ENCODE peak calls at places on chromosome 12, in nine cellular contexts. K, D, V, E, N, X, M, Y and P are unnamed samples. For H3K9me3, the result is how much of the 10 kb centered on the place peaks cover.

GRCh38 chr12:102652645-102653313 is 172.4 kb upstream of the IGF1 start:
- DNase-seq in M (no peak), X (no peak), V (no peak), D (no peak), Y (no peak), K (no peak), E (no peak), N (no peak), P (no peak)

GRCh38 chr12:68612245-68612644 is 1.5 kb downstream of the RAP1B start:
- DNase-seq in K (no peak), X (no peak), D (no peak), E (no peak), N (no peak), V (no peak), Y (no peak), M (no peak), P (no peak)

GRCh38 chr12:105834496-105834895 is 304.3 kb downstream of the NUAK1 start:
- DNase-seq in E (no peak), M (no peak), K (no peak), V (no peak), D (no peak), X (no peak), N (no peak), Y (no peak), P (no peak)

GRCh38 chr12:40202095-40203059 is 22.4 kb upstream of the LRRK2 start:
- DNase-seq in X (no peak), K (no peak), V (no peak), M (no peak), N (no peak), E (no peak), D (no peak), Y (no peak), P (no peak)

GRCh38 chr12:9039397-9039977 is 50.1 kb downstream of the KLRG1 start:
- DNase-seq in X (no peak), E (no peak), N (no peak), V (peak), Y (no peak), D (peak), M (no peak), K (no peak), P (no peak)

GRCh38 chr12:29207120-29207519 is 58.0 kb downstream of the FAR2 start:
- DNase-seq in X (no peak), K (no peak), M (no peak), E (no peak), Y (no peak), D (no peak), N (no peak), V (peak), P (no peak)

GRCh38 chr12:57055834-57056233 is 5.9 kb upstream of the MYO1A start:
- DNase-seq in E (no peak), Y (no peak), M (no peak), V (no peak), D (no peak), K (no peak), N (no peak), X (no peak), P (no peak)

GRCh38 chr12:111107392-111108178 is 187.2 kb upstream of the MYL2 start:
- DNase-seq in D (no peak), X (no peak), V (no peak), E (no peak), N (no peak), M (no peak), Y (no peak), K (no peak), P (no peak)

GRCh38 chr12:26748412-26748740 is 84.6 kb downstream of the ITPR2 start:
- DNase-seq in M (no peak), Y (no peak), V (no peak), D (no peak), E (no peak), X (no peak), K (no peak), N (no peak), P (no peak)

GRCh38 chr12:115895247-115895646 is 382.2 kb downstream of the MED13L start:
- DNase-seq in V (no peak), E (no peak), K (no peak), M (no peak), X (no peak), Y (no peak), N (no peak), D (no peak), P (no peak)

GRCh38 chr12:123264642-123265041 is 7.0 kb downstream of the CDK2AP1 start:
- DNase-seq in D (no peak), Y (no peak), E (no peak), M (peak), V (no peak), N (no peak), X (no peak), K (no peak), P (no peak)

GRCh38 chr12:42222724-42223123 is 15.3 kb downstream of the YAF2 start:
- DNase-seq in D (no peak), V (no peak), X (no peak), N (no peak), K (no peak), E (no peak), M (no peak), Y (no peak), P (no peak)

GRCh38 chr12:96365604-96366230 is 34.5 kb downstream of the CDK17 start:
- DNase-seq in K (no peak), M (no peak), X (no peak), E (no peak), D (no peak), N (no peak), V (no peak), Y (no peak), P (no peak)

GRCh38 chr12:68233498-68233897 is 7.9 kb upstream of the IL26 start:
- DNase-seq in K (no peak), D (no peak), V (no peak), E (no peak), Y (no peak), N (no peak), M (no peak), X (no peak), P (no peak)

GRCh38 chr12:58547217-58547616 is 373.1 kb downstream of the LRIG3 start:
- DNase-seq in X (no peak), D (no peak), V (no peak), Y (no peak), K (no peak), N (no peak), M (no peak), E (no peak), P (no peak)

GRCh38 chr12:20028033-20028432 is 340.3 kb upstream of the PDE3A start:
- DNase-seq in Y (no peak), X (no peak), V (no peak), K (no peak), D (no peak), M (no peak), E (no peak), N (no peak), P (no peak)

GRCh38 chr12:90004319-90005074 is 295.9 kb upstream of the ATP2B1 start:
- DNase-seq in M (no peak), N (no peak), K (no peak), E (no peak), D (no peak), V (no peak), Y (no peak), X (no peak), P (no peak)

GRCh38 chr12:88562151-88562550 is 18.1 kb downstream of the KITLG start:
- DNase-seq in X (no peak), N (no peak), K (no peak), Y (no peak), E (no peak), M (no peak), V (no peak), D (no peak), P (no peak)

GRCh38 chr12:56389215-56389850 is 26.7 kb upstream of the APOF start:
- DNase-seq in N (no peak), D (no peak), X (no peak), V (no peak), E (no peak), K (no peak), Y (no peak), M (no peak), P (no peak)

GRCh38 chr12:94266390-94266789 is 118.0 kb downstream of the PLXNC1 start:
- DNase-seq in K (no peak), M (no peak), Y (no peak), X (no peak), V (peak), E (no peak), N (no peak), D (no peak), P (no peak)

GRCh38 chr12:89481218-89481914 is 43.2 kb downstream of the GALNT4 start:
- DNase-seq in Y (no peak), D (no peak), M (no peak), N (no peak), E (no peak), V (no peak), K (no peak), X (no peak), P (no peak)

GRCh38 chr12:113874999-113875561 is 91.0 kb downstream of the RBM19 start:
- DNase-seq in N (no peak), D (no peak), K (no peak), V (no peak), Y (peak), E (no peak), X (no peak), M (no peak), P (no peak)

GRCh38 chr12:105983622-105984325 is 155.0 kb downstream of the NUAK1 start:
- DNase-seq in X (no peak), N (no peak), Y (no peak), K (no peak), M (no peak), D (no peak), V (no peak), E (no peak), P (no peak)

GRCh38 chr12:121287267-121287954 is 9.1 kb downstream of the CAMKK2 start:
- DNase-seq in E (no peak), X (no peak), Y (no peak), V (no peak), K (no peak), D (no peak), N (no peak), M (no peak), P (no peak)

GRCh38 chr12:130468700-130469245 is 131.1 kb downstream of the PIWIL1 start:
- DNase-seq in M (peak), E (no peak), D (no peak), Y (no peak), V (no peak), K (no peak), X (no peak), N (no peak), P (no peak)

GRCh38 chr12:29008786-29009185 is 140.3 kb upstream of the FAR2 start:
- DNase-seq in V (no peak), D (no peak), K (no peak), N (no peak), E (no peak), X (no peak), M (no peak), Y (no peak), P (no peak)

GRCh38 chr12:47870175-47870781 is 34.5 kb downstream of the VDR start:
- DNase-seq in D (no peak), M (peak), K (peak), Y (peak), E (peak), N (peak), X (no peak), V (no peak), P (peak)

GRCh38 chr12:43444940-43445564 is 107.0 kb downstream of the ADAMTS20 start:
- DNase-seq in K (no peak), X (no peak), E (peak), D (peak), V (peak), N (peak), Y (peak), M (no peak), P (no peak)

GRCh38 chr12:71472441-71472911 is 32.9 kb downstream of the LGR5 start:
- DNase-seq in V (no peak), E (no peak), X (no peak), K (no peak), Y (no peak), D (no peak), M (no peak), N (no peak), P (no peak)

GRCh38 chr12:125533434-125534029 is 468.3 kb downstream of the AACS start:
- DNase-seq in X (no peak), Y (peak), M (peak), K (no peak), N (no peak), E (peak), D (no peak), V (peak), P (no peak)

GRCh38 chr12:18646307-18646706 is 91.5 kb downstream of the PLCZ1 start:
- DNase-seq in M (no peak), V (no peak), Y (no peak), E (no peak), D (no peak), K (no peak), N (no peak), X (no peak), P (no peak)

GRCh38 chr12:124694250-124694649 is 126.8 kb upstream of the NCOR2 start:
- DNase-seq in Y (no peak), K (no peak), D (no peak), V (no peak), E (no peak), N (no peak), X (no peak), M (no peak), P (no peak)

GRCh38 chr12:120181991-120182631 is 12.4 kb downstream of the GCN1 start:
- DNase-seq in Y (no peak), V (peak), M (no peak), K (no peak), D (no peak), N (no peak), X (no peak), E (no peak), P (peak)

GRCh38 chr12:612293-612692 is 51.0 kb downstream of the NINJ2 start:
- DNase-seq in V (no peak), D (no peak), M (no peak), Y (no peak), K (no peak), E (no peak), X (no peak), N (no peak), P (no peak)

GRCh38 chr12:612886-613285 is 50.4 kb downstream of the NINJ2 start:
- DNase-seq in E (no peak), K (no peak), Y (no peak), D (no peak), V (no peak), X (no peak), M (no peak), N (no peak), P (no peak)

GRCh38 chr12:614727-615060 is 48.6 kb downstream of the NINJ2 start:
- DNase-seq in X (no peak), K (no peak), V (no peak), D (no peak), N (no peak), Y (no peak), M (no peak), E (no peak), P (no peak)

GRCh38 chr12:615620-616019 is 47.6 kb downstream of the NINJ2 start:
- DNase-seq in E (no peak), V (no peak), M (no peak), N (no peak), Y (no peak), D (no peak), K (peak), X (no peak), P (peak)

GRCh38 chr12:613996-614726 is 49.1 kb downstream of the NINJ2 start:
- DNase-seq in E (peak), M (no peak), V (peak), D (no peak), X (no peak), Y (peak), K (no peak), N (no peak), P (peak)
- TF ChIP-seq CTCF in E (no peak), M (peak), V (peak), D (peak), X (no peak), Y (no peak), K (no peak), N (peak), P (no peak)

DNA sequence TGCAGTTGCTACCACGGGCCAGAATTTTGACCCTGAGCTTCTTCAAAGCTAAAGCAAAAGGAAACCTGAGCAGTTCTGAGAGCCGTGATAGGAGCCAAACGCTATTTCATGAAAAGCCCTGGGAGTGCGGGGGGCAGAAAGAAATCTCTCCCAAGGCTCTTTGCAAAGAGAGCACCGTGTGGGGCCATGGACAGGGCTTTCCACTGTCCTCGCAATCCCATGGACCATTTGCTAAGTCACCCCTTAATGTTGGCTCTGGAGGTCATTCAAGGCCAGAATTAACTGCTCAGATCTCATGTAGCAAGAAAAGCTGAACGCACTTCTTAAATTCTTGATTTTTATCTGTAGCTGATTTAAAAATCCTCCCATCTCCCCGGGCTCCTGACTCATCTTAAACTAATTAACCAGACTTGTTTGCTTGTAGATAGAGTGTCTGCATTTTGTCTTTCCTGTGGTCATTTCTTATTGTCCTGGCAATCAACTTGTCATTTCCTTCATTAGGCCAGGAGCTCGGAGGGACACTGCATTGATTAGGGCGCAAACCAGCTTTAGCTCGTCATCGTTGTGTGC is 24.8 kb downstream of the CLSTN3 start:
- DNase-seq in E (no peak), D (no peak), K (no peak), M (no peak), N (no peak), Y (no peak), V (no peak), X (no peak), P (no peak)
- H3K9me3 ChIP-seq in E (under half), D (under half), K (under half), M (under half), N (under half), Y (under half), V (under half), X (under half), P (under half)

DNA sequence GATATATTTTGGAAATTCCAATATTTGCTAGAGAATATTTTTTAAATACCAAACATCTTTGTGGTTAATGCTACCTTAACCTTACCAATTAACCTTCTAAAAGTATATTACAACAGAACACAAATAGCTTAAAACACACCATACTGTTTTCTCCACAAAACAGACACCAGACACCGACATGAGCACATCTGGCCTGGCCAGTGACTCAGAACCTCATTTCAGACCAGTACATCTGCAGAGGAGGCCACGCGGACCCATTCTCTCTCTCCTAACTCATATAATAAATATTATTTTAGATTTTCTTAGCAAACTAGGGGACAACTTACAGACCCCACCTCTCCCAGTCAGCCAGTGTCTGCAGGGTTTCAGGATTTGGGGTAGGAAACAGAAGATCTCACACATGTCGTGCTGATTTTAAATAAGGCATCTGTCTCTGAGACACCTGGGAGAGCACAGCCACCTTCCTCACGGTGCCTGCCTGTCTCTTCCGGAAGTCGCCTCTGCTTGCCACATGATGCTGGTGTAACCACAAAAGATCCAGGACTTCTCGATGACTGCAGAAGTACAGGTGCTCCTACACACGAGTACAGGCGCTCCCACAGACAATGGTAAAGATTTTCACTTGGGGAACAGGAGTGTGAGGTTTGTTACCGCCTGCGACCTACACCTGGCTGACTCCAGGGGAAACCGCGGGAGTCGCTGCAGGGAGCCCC is 9.7 kb upstream of the ANKLE2 start:
- DNase-seq in N (no peak), Y (peak), K (no peak), E (no peak), M (no peak), X (no peak), V (no peak), D (no peak), P (no peak)
- TF ChIP-seq POLR2A in N (no peak), Y (no peak), K (no peak), E (no peak), M (no peak), X (no peak), V (no peak), D (no peak), P (no peak)

DNA sequence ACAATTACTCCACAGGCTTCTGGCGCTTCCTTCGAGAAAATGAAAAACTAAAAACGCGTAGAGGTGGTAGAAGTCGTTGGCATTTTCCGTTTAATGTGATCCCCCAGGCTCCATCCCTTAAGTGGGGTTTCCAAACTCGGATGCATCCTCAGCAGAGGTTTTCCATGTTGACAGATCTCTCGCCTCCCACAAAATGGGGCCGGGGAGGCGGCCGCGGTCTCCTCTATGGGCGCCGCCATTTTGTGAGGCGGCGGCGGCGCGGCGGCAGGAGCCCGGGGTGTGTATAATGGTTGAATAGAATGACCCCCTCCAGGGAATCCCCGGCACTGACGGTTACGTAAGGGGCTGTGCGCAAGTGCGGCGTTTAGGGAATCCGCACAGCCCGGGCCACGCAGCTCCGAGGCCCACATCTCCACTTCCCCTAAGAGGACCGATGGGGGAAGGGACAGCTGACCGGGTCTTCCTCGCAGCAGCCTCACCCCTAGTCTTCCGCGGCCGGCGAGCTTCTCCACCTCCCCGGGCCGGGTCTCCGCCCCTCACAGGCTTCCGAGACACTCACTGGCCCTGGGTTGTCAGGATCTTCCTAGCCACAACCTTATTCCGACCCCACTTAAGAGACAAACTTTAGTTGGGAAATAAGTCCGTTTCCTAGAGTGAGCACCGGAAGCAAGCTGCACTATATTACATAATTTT is 2.1 kb upstream of the ARID2 start:
- DNase-seq in Y (peak), X (peak), N (peak), D (peak), E (peak), M (peak), K (peak), V (peak), P (peak)
- TF ChIP-seq CTCF in Y (peak), X (no peak), N (no peak), D (peak), E (no peak), M (no peak), K (no peak), V (no peak), P (no peak)

DNA sequence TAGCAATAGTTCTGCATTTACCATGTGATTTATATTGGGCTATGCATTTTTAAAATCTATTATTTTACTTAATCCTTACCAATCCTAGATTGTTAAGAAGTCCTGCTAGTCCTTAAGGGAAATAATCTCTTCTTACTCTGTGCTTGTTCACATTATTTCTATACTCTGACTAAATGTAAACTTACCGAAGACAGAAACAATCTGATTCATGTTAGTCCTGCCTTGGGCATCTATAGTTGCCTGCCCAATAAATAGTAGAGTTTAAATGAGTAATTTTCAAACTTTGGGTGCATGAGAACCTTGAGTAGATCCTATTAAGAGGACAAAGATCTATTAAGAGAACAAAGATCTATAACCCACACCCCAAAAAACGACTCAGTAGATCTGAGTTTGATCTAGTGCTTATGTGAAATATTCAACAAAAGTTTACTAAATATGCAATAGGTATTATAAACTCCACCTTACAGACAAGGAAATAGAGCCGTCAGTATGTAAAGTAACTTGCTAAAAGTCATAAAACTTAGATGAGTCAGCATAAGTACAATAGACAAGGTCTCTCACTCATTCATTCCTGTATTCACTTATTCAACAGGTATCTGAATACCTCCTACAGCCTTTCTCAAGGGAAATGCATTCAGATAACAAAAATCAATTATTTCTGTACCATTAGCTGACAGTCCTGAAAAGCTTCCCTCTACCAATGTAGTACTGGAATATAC is 127.6 kb downstream of the PAWR start:
- DNase-seq in V (no peak), E (no peak), K (no peak), X (no peak), Y (no peak), M (no peak), N (no peak), D (no peak), P (no peak)
- H3K9me3 ChIP-seq in V (under half), E (under half), K (under half), X (under half), Y (under half), M (under half), N (under half), D (under half), P (under half)